ENCODE peak calls at places on chromosomes 1 and 21, in seven cellular contexts. I is GM23338, L is GM23248, V is PC-3, R is neural progenitor cell, T is HCT116, X is MM.1S. W is an unnamed sample.

GRCh38 chr1:40315795-40316594 is 1.1 kb downstream of the COL9A2 start:
- DNase-seq in I (peak), L (peak), V (no peak), R (peak), T (no peak), X (no peak), W (peak)

GRCh38 chr1:31696246-31696645 is 7.6 kb downstream of the COL16A1 start:
- DNase-seq in X (no peak), T (no peak), R (no peak), V (no peak), I (no peak), L (no peak), W (no peak)

GRCh38 chr21:35156293-35156976 is 107.3 kb upstream of the RUNX1 start:
- DNase-seq in R (no peak), T (no peak), X (no peak), L (no peak), I (no peak), V (no peak), W (no peak)

GRCh38 chr1:165070675-165071074 is 285.8 kb downstream of the LMX1A start:
- DNase-seq in R (no peak), T (no peak), X (no peak), L (no peak), I (peak), V (no peak), W (no peak)

GRCh38 chr1:82775402-82776000 is 974.8 kb downstream of the ADGRL2 start:
- DNase-seq in I (peak), V (peak), R (peak), X (no peak), L (peak), T (peak), W (peak)

GRCh38 chr1:225866061-225866844 is 15.9 kb downstream of the TMEM63A start:
- DNase-seq in X (no peak), V (peak), I (no peak), L (peak), R (no peak), T (no peak), W (no peak)

GRCh38 chr1:116323419-116323987 is 49.5 kb upstream of the ATP1A1 start:
- DNase-seq in R (no peak), L (no peak), X (no peak), T (no peak), V (no peak), I (no peak), W (no peak)

GRCh38 chr1:154941332-154941995 is 4.9 kb upstream of the PMVK start:
- DNase-seq in X (no peak), I (peak), V (no peak), L (no peak), R (peak), T (no peak), W (peak)

GRCh38 chr21:38679531-38679930 is 126.2 kb upstream of the ETS2 start:
- DNase-seq in I (no peak), L (peak), X (peak), T (no peak), R (no peak), V (peak), W (no peak)

GRCh38 chr1:232437510-232437909 is 192.4 kb downstream of the SIPA1L2 start:
- DNase-seq in X (no peak), T (no peak), R (no peak), I (no peak), L (no peak), V (no peak), W (no peak)

GRCh38 chr1:55893155-55893554 is 678.0 kb upstream of the USP24 start:
- DNase-seq in I (peak), X (peak), V (peak), R (peak), T (peak), L (peak), W (peak)

GRCh38 chr1:178037510-178038253 is 56.2 kb upstream of the RASAL2 start:
- DNase-seq in I (peak), V (peak), X (peak), L (peak), T (peak), R (peak), W (peak)

GRCh38 chr1:165827199-165828102 is at the start of gene UCK2:
- DNase-seq in V (peak), R (peak), T (peak), I (peak), X (peak), L (peak), W (peak)

GRCh38 chr1:3714814-3715213 is 37.4 kb upstream of the CCDC27 start:
- DNase-seq in T (no peak), V (no peak), L (no peak), R (no peak), I (no peak), X (no peak), W (no peak)

GRCh38 chr1:180231506-180232420 is 1.7 kb downstream of the LHX4 start:
- DNase-seq in L (peak), V (peak), T (peak), I (peak), R (peak), X (peak), W (no peak)

GRCh38 chr1:31127266-31127665 is 61.7 kb upstream of the PUM1 start:
- DNase-seq in R (no peak), V (no peak), X (no peak), L (peak), T (no peak), I (no peak), W (peak)

GRCh38 chr1:28887418-28887834 is 26.9 kb upstream of the EPB41 start:
- DNase-seq in V (peak), T (no peak), L (peak), I (peak), R (peak), X (peak), W (peak)

GRCh38 chr1:192749349-192749748 is 59.5 kb upstream of the RGS2 start:
- DNase-seq in V (peak), I (no peak), L (no peak), R (no peak), X (no peak), T (no peak), W (no peak)

GRCh38 chr1:192709544-192709943 is 73.6 kb downstream of the RGS13 start:
- DNase-seq in R (peak), L (peak), V (no peak), I (peak), X (no peak), T (no peak), W (no peak)

GRCh38 chr1:116494745-116495144 is 76.1 kb downstream of the CD58 start:
- DNase-seq in R (no peak), L (peak), T (no peak), V (no peak), X (no peak), I (no peak), W (peak)

GRCh38 chr1:41721039-41721438 is 197.7 kb downstream of the HIVEP3 start:
- DNase-seq in X (peak), T (no peak), I (no peak), V (no peak), R (no peak), L (no peak), W (no peak)

GRCh38 chr1:40045182-40045581 is 4.7 kb downstream of the CAP1 start:
- DNase-seq in R (no peak), V (no peak), L (peak), X (no peak), I (no peak), T (no peak), W (no peak)

GRCh38 chr1:37685722-37686121 is 6.6 kb upstream of the CDCA8 start:
- DNase-seq in L (no peak), I (no peak), X (no peak), T (no peak), V (no peak), R (no peak), W (no peak)

GRCh38 chr1:37676281-37677243 is 15.8 kb upstream of the CDCA8 start:
- DNase-seq in V (no peak), R (no peak), T (no peak), L (no peak), X (peak), I (no peak), W (peak)

GRCh38 chr1:37680933-37681332 is 11.4 kb upstream of the CDCA8 start:
- DNase-seq in L (no peak), R (no peak), I (no peak), V (no peak), X (no peak), T (no peak), W (no peak)

GRCh38 chr1:37677808-37678207 is 14.5 kb upstream of the CDCA8 start:
- DNase-seq in T (no peak), R (no peak), V (no peak), I (no peak), X (peak), L (no peak), W (no peak)

GRCh38 chr1:37682334-37682987 is 9.9 kb upstream of the CDCA8 start:
- DNase-seq in I (peak), T (peak), V (peak), L (peak), R (peak), X (peak), W (peak)
- TF ChIP-seq EZH2phosphoT487 in I (no peak), T (no peak), V (no peak), L (no peak), R (no peak), X (no peak), W (no peak)

GRCh38 chr1:110607663-110608230 is 1.6 kb upstream of the KCNA2 start:
- DNase-seq in X (no peak), I (peak), R (peak), T (no peak), V (no peak), L (no peak), W (no peak)
- TF ChIP-seq EZH2 in X (no peak), I (peak), R (peak), T (no peak), V (no peak), L (peak), W (no peak)

GRCh38 chr1:235758931-235759330 is 107.8 kb downstream of the LYST start:
- DNase-seq in V (no peak), T (no peak), I (no peak), X (no peak), L (no peak), R (no peak), W (peak)
- TF ChIP-seq EZH2phosphoT487 in V (no peak), T (no peak), I (no peak), X (no peak), L (no peak), R (no peak), W (no peak)

GRCh38 chr1:200890818-200891773 is 3.6 kb upstream of the INAVA start:
- DNase-seq in L (peak), R (peak), X (peak), T (peak), V (peak), I (peak), W (peak)
- TF ChIP-seq EZH2 in L (peak), R (no peak), X (no peak), T (no peak), V (no peak), I (no peak), W (no peak)

DNA sequence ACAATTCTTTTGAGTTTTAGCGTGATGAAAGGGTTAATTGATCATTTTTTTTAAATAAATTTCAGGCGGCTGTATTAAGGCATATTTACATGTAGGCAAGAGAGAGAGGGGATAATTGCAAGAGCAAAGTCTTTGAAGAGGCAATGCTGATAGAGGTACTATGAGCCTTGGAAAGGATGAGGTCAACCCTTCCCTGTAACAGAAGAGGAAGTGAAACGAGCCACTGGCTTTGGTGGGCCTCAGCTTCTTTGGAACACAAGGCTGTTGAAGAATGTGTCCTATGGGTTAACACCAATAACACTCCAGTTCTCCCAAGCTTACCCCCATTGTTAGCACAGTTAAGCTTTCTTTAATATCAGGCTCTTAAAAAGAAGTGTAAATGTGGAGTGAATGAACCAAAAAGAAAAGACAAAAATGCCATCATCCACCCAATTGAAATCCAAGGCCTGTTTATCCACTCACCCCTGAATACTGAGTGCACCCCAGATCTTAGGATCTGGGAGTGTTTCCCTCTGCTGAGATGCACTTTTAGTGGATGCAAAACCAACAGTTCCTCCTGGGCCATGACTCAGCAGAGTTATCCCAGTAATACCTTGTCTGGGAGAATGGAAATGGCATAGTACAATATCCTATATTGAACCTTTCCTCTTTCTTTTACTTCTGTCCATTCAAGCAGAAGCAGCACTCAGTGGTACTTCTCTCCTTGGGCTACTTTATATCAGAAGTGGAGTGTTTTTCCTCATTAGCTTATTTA is 216.4 kb downstream of the SLC44A5 start:
- DNase-seq in X (no peak), L (no peak), T (no peak), I (no peak), R (no peak), V (no peak), W (no peak)
- TF ChIP-seq EZH2phosphoT487 in X (no peak), L (no peak), T (no peak), I (no peak), R (no peak), V (no peak), W (no peak)

DNA sequence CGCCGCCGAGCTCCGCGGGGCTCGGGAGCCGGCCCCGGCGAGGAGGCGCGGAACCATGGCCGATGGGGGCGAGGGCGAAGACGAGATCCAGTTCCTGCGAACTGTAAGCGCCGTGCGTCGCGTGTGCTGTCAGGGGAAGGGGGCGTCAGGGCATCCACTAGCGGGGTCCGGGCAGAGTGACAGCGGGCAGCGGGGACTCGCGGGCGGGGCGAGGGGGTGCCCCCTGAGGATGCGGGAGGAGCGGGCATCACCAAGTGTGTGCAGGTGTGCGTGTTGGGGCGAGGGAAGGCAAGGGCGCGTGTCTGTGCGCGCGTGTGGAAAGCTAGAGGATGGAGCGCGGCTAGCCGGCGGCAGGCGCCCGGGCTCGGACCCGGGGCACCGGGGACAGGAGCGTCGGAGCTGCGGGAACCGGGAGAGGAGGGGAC is 495 bp downstream of the RYR2 start:
- DNase-seq in R (peak), L (no peak), T (no peak), I (peak), V (no peak), X (no peak), W (peak)
- TF ChIP-seq EZH2 in R (no peak), L (no peak), T (no peak), I (no peak), V (no peak), X (no peak), W (no peak)